ENCODE peak calls at places on chromosomes 11 and 22, in eight cellular contexts. K is A549; N is small intestine; F is heart left ventricle; D is cardiac septum; C is fibroblast of the aortic adventitia; I is NCI-H1417; P is stimulated activated CD8-positive, alpha-beta memory T cell treated with anti-CD3 and anti-CD28 coated beads, Interleukin-15, amount 100 ng/mL, for 4 hours. Y is an unnamed sample.

GRCh38 chr22:31300896-31301295 is 8.6 kb upstream of the PIK3IP1 start:
- DNase-seq in F (no peak), P (no peak), D (no peak), I (no peak), N (peak), C (no peak), K (no peak), Y (no peak)

GRCh38 chr11:70912226-70912840 is 340.0 kb downstream of the SHANK2 start:
- DNase-seq in P (no peak), F (no peak), K (no peak), N (no peak), I (peak), C (no peak), D (peak), Y (no peak)

GRCh38 chr11:68137833-68138232 is 16.6 kb upstream of the CHKA start:
- DNase-seq in F (no peak), N (no peak), D (no peak), C (no peak), P (no peak), I (peak), K (no peak), Y (no peak)

GRCh38 chr11:112612283-112612849 is 348.9 kb upstream of the NCAM1 start:
- DNase-seq in I (peak), F (no peak), N (no peak), K (no peak), C (no peak), D (no peak), P (no peak), Y (no peak)

GRCh38 chr11:110123003-110123402 is 29.8 kb downstream of the ZC3H12C start:
- DNase-seq in F (no peak), C (peak), N (no peak), I (no peak), P (no peak), D (no peak), K (no peak), Y (no peak)

GRCh38 chr22:33539902-33540751 is 380.1 kb downstream of the LARGE1 start:
- DNase-seq in F (peak), D (no peak), N (peak), I (no peak), P (no peak), C (peak), K (peak), Y (peak)

GRCh38 chr11:47269002-47269828 is 718 bp upstream of the MADD start:
- DNase-seq in K (peak), D (peak), I (peak), P (peak), N (peak), C (peak), F (peak), Y (peak)

GRCh38 chr22:47270463-47271135 is 508.1 kb downstream of the TBC1D22A start:
- DNase-seq in I (no peak), C (no peak), K (no peak), D (no peak), P (no peak), N (peak), F (no peak), Y (no peak)

GRCh38 chr11:67352546-67353316 is 615 bp downstream of the POLD4 start:
- DNase-seq in K (no peak), C (no peak), P (no peak), F (peak), D (peak), I (no peak), N (peak), Y (no peak)

GRCh38 chr22:39520874-39521857 is 804 bp downstream of the ATF4 start:
- DNase-seq in K (peak), P (peak), I (peak), F (peak), D (peak), N (peak), C (peak), Y (peak)

GRCh38 chr11:77813256-77813655 is 7.3 kb downstream of the RSF1 start:
- DNase-seq in C (peak), F (no peak), K (no peak), D (no peak), P (no peak), N (no peak), I (no peak), Y (no peak)

GRCh38 chr11:44136176-44136945 is 40.9 kb downstream of the EXT2 start:
- DNase-seq in I (no peak), D (no peak), F (no peak), C (no peak), K (no peak), P (no peak), N (no peak), Y (no peak)

GRCh38 chr22:30864441-30865420 is 103.8 kb downstream of the MORC2 start:
- DNase-seq in F (no peak), C (no peak), D (peak), K (no peak), I (no peak), P (no peak), N (no peak), Y (no peak)

GRCh38 chr11:75195164-75195962 is 44.5 kb downstream of the SLCO2B1 start:
- DNase-seq in N (no peak), F (peak), D (peak), P (no peak), I (no peak), C (peak), K (no peak), Y (peak)

GRCh38 chr11:124592627-124593026 is 18.6 kb upstream of the PANX3 start:
- DNase-seq in D (no peak), F (no peak), C (no peak), K (no peak), P (no peak), N (no peak), I (no peak), Y (no peak)

GRCh38 chr22:25054943-25055511 is 102.5 kb downstream of the KIAA1671 start:
- DNase-seq in C (peak), N (peak), K (no peak), F (no peak), I (no peak), D (no peak), P (no peak), Y (no peak)

GRCh38 chr22:50148991-50149721 is 21.4 kb upstream of the PANX2 start:
- DNase-seq in N (peak), F (peak), C (no peak), D (peak), I (peak), P (peak), K (peak), Y (peak)

GRCh38 chr11:61972112-61972795 is 4.8 kb upstream of the FTH1 start:
- DNase-seq in C (no peak), K (no peak), D (no peak), N (no peak), F (no peak), P (no peak), I (no peak), Y (no peak)

GRCh38 chr11:86211619-86212018 is 32.9 kb upstream of the EED start:
- DNase-seq in P (no peak), F (no peak), K (no peak), I (peak), C (no peak), D (no peak), N (no peak), Y (no peak)

GRCh38 chr11:76208438-76208828 is 2.1 kb upstream of the WNT11 start:
- DNase-seq in F (no peak), I (peak), K (no peak), D (no peak), C (no peak), N (no peak), P (no peak), Y (no peak)

GRCh38 chr22:25404923-25405853 is 159.3 kb upstream of the GRK3 start:
- DNase-seq in P (peak), C (peak), D (peak), N (peak), F (peak), K (peak), I (peak), Y (peak)

GRCh38 chr22:30572210-30572609 is 2.3 kb downstream of the GAL3ST1 start:
- DNase-seq in I (no peak), D (no peak), C (no peak), N (no peak), K (no peak), P (no peak), F (no peak), Y (no peak)

GRCh38 chr11:123408619-123409455 is 21.2 kb upstream of the GRAMD1B start:
- DNase-seq in K (no peak), F (no peak), I (peak), N (peak), C (no peak), D (no peak), P (no peak), Y (no peak)

GRCh38 chr11:70105755-70106571 is 27.8 kb downstream of the ANO1 start:
- DNase-seq in K (no peak), D (no peak), N (no peak), F (no peak), I (no peak), C (no peak), P (no peak), Y (peak)

GRCh38 chr22:17087176-17088131 is 2.7 kb downstream of the IL17RA start:
- DNase-seq in F (peak), K (no peak), C (no peak), D (no peak), P (no peak), I (no peak), N (peak), Y (no peak)

GRCh38 chr11:11577246-11577855 is 44.5 kb downstream of the GALNT18 start:
- DNase-seq in I (no peak), K (no peak), N (no peak), D (no peak), P (no peak), C (peak), F (peak), Y (no peak)

GRCh38 chr11:123429336-123429735 is 733 bp upstream of the GRAMD1B start:
- DNase-seq in K (no peak), I (no peak), C (peak), F (no peak), N (no peak), D (no peak), P (no peak), Y (no peak)

GRCh38 chr22:23218867-23219251 is 38.5 kb downstream of the BCR start:
- DNase-seq in N (peak), P (no peak), D (no peak), F (no peak), I (peak), C (no peak), K (no peak), Y (peak)

GRCh38 chr22:21009638-21010425 is 5.1 kb upstream of the P2RX6 start:
- DNase-seq in F (no peak), P (no peak), K (peak), N (peak), C (peak), I (no peak), D (no peak), Y (peak)

GRCh38 chr22:38882972-38883622 is 11.1 kb upstream of the CBX6 start:
- DNase-seq in D (no peak), I (no peak), K (no peak), N (no peak), P (no peak), C (no peak), F (no peak), Y (no peak)

GRCh38 chr11:69848196-69848595 is 29.0 kb upstream of the FGF3 start:
- DNase-seq in F (no peak), N (no peak), I (no peak), C (peak), D (no peak), P (no peak), K (no peak), Y (no peak)

GRCh38 chr11:57566035-57566504 is 1.4 kb downstream of the UBE2L6 start:
- DNase-seq in D (no peak), K (no peak), C (peak), I (peak), P (no peak), N (peak), F (no peak), Y (no peak)

GRCh38 chr11:28981331-28981865 is 873.2 kb downstream of the METTL15 start:
- DNase-seq in N (no peak), K (no peak), I (peak), P (no peak), C (peak), D (no peak), F (no peak), Y (no peak)

GRCh38 chr11:121534131-121535093 is 81.6 kb upstream of the SORL1-AS1 start:
- DNase-seq in I (peak), N (no peak), C (peak), F (no peak), D (no peak), P (no peak), K (no peak), Y (no peak)

GRCh38 chr22:47310601-47311000 is 548.2 kb downstream of the TBC1D22A start:
- DNase-seq in K (peak), D (no peak), I (no peak), N (no peak), F (no peak), C (peak), P (no peak), Y (no peak)

Y was measured in body of pancreas.